ENCODE peak calls at places on chromosome 11, in five cellular contexts. One of them, this sample, is unnamed.
A peak's percentile ranks its signal among the peaks of the same experiment; 100 is the strongest.

GRCh38 chr11:121614661-121615240 is 162.0 kb upstream of the SORL1-AS1 start:
- DNase-seq in neuronal stem cell: no peak
- DNase-seq in left ventricle myocardium inferior: no peak
- DNase-seq in ovary: no peak
- DNase-seq in fibroblast of mammary gland: no peak
- DNase-seq in this sample: no peak

GRCh38 chr11:115776916-115777315 is 272.7 kb upstream of the CADM1 start:
- DNase-seq in neuronal stem cell: no peak
- DNase-seq in left ventricle myocardium inferior: peak; percentile 45
- DNase-seq in ovary: peak; percentile 48
- DNase-seq in fibroblast of mammary gland: no peak
- DNase-seq in this sample: no peak

GRCh38 chr11:128658499-128658898 is 35.4 kb upstream of the FLI1 start:
- DNase-seq in neuronal stem cell: no peak
- DNase-seq in left ventricle myocardium inferior: no peak
- DNase-seq in ovary: no peak
- DNase-seq in fibroblast of mammary gland: no peak
- DNase-seq in this sample: no peak

GRCh38 chr11:12066056-12066798 is 44.2 kb upstream of the MICAL2 start:
- DNase-seq in neuronal stem cell: no peak
- DNase-seq in left ventricle myocardium inferior: no peak
- DNase-seq in ovary: no peak
- DNase-seq in fibroblast of mammary gland: peak; percentile 97
- DNase-seq in this sample: no peak

GRCh38 chr11:86559311-86559945 is 113.0 kb downstream of the ME3 start:
- DNase-seq in neuronal stem cell: no peak
- DNase-seq in left ventricle myocardium inferior: peak; percentile 47
- DNase-seq in ovary: peak; percentile 58
- DNase-seq in fibroblast of mammary gland: peak; percentile 90
- DNase-seq in this sample: no peak

GRCh38 chr11:32438883-32439487 is 3.6 kb upstream of the WT1 start:
- DNase-seq in neuronal stem cell: no peak
- DNase-seq in left ventricle myocardium inferior: no peak
- DNase-seq in ovary: peak; percentile 72
- DNase-seq in fibroblast of mammary gland: no peak
- DNase-seq in this sample: no peak

GRCh38 chr11:6755303-6755952 is 16.3 kb downstream of the OR2AG2 start:
- DNase-seq in neuronal stem cell: peak; percentile 44
- DNase-seq in left ventricle myocardium inferior: no peak
- DNase-seq in ovary: no peak
- DNase-seq in fibroblast of mammary gland: peak; percentile 43
- DNase-seq in this sample: peak; percentile 35

GRCh38 chr11:63503492-63503891 is 2.4 kb upstream of the LGALS12 start:
- DNase-seq in neuronal stem cell: no peak
- DNase-seq in left ventricle myocardium inferior: no peak
- DNase-seq in ovary: no peak
- DNase-seq in fibroblast of mammary gland: no peak
- DNase-seq in this sample: no peak

GRCh38 chr11:134370526-134371435 is 39.0 kb downstream of the GLB1L2 start:
- DNase-seq in neuronal stem cell: no peak
- DNase-seq in left ventricle myocardium inferior: no peak
- DNase-seq in ovary: peak; percentile 9
- DNase-seq in fibroblast of mammary gland: no peak
- DNase-seq in this sample: no peak

GRCh38 chr11:2752923-2753322 is 53.1 kb upstream of the KCNQ1OT1 start:
- DNase-seq in neuronal stem cell: no peak
- DNase-seq in left ventricle myocardium inferior: no peak
- DNase-seq in ovary: peak; percentile 43
- DNase-seq in fibroblast of mammary gland: no peak
- DNase-seq in this sample: no peak

GRCh38 chr11:81932303-81932702 is 801.4 kb downstream of the FAM181B start:
- DNase-seq in neuronal stem cell: no peak
- DNase-seq in left ventricle myocardium inferior: no peak
- DNase-seq in ovary: no peak
- DNase-seq in fibroblast of mammary gland: no peak
- DNase-seq in this sample: no peak

GRCh38 chr11:129639300-129639699 is 176.3 kb upstream of the TMEM45B start:
- DNase-seq in neuronal stem cell: no peak
- DNase-seq in left ventricle myocardium inferior: no peak
- DNase-seq in ovary: no peak
- DNase-seq in fibroblast of mammary gland: peak; percentile 99
- DNase-seq in this sample: no peak

GRCh38 chr11:127506647-127507046 is 506.1 kb upstream of the KIRREL3 start:
- DNase-seq in neuronal stem cell: no peak
- DNase-seq in left ventricle myocardium inferior: no peak
- DNase-seq in ovary: no peak
- DNase-seq in fibroblast of mammary gland: no peak
- DNase-seq in this sample: no peak

GRCh38 chr11:67633758-67634365 is 4.1 kb upstream of the NUDT8 start:
- DNase-seq in neuronal stem cell: no peak
- DNase-seq in left ventricle myocardium inferior: no peak
- DNase-seq in ovary: peak; percentile 31
- DNase-seq in fibroblast of mammary gland: no peak
- DNase-seq in this sample: no peak

GRCh38 chr11:71470956-71471355 is 18.0 kb downstream of the NADSYN1 start:
- DNase-seq in neuronal stem cell: no peak
- DNase-seq in left ventricle myocardium inferior: no peak
- DNase-seq in ovary: no peak
- DNase-seq in fibroblast of mammary gland: no peak
- DNase-seq in this sample: no peak

This sample was measured in SK-N-DZ.